ENCODE peak calls at places on chromosomes 6 and 20, in nine cellular contexts. I is A549, M is lower leg skin, K is stomach, H is H1, Y is H54, T is NB4, F is body of pancreas, O is uterus. P is an unnamed sample.

GRCh38 chr6:152273638-152274037 is 363.5 kb downstream of the SYNE1 start:
- DNase-seq in I (no peak), T (no peak), O (no peak), H (no peak), K (no peak), M (no peak), F (peak; percentile 60), Y (no peak), P (no peak)

GRCh38 chr6:137823826-137824501 is 43.1 kb upstream of the TNFAIP3 start:
- DNase-seq in K (peak; percentile 32), M (peak; percentile 75), H (no peak), Y (no peak), T (peak; percentile 63), O (no peak), I (peak; percentile 30), F (peak; percentile 35), P (peak; percentile 31)

GRCh38 chr6:28105286-28105685 is 19.1 kb upstream of the ZSCAN16 start:
- DNase-seq in I (no peak), T (peak; percentile 72), O (no peak), K (no peak), F (no peak), H (no peak), M (no peak), Y (peak; percentile 14), P (peak; percentile 47)

GRCh38 chr20:14406495-14406894 is 69.1 kb upstream of the FLRT3 start:
- DNase-seq in I (peak; percentile 96), M (no peak), H (no peak), K (no peak), O (no peak), Y (no peak), F (no peak), T (no peak), P (no peak)

GRCh38 chr6:152089992-152090391 is 282.5 kb downstream of the ESR1 start:
- DNase-seq in O (peak; percentile 54), H (no peak), Y (no peak), T (no peak), M (peak; percentile 61), F (no peak), I (peak; percentile 2), K (no peak), P (no peak)

GRCh38 chr6:133591330-133591729 is 297.6 kb upstream of the TCF21 start:
- DNase-seq in I (no peak), F (no peak), M (no peak), T (no peak), Y (no peak), K (no peak), O (no peak), H (no peak), P (no peak)

GRCh38 chr20:37327748-37328147 is 18.2 kb upstream of the SRC start:
- DNase-seq in M (peak; percentile 83), T (no peak), I (no peak), H (no peak), Y (no peak), F (peak; percentile 49), O (peak; percentile 93), K (peak; percentile 47), P (no peak)

GRCh38 chr6:151140767-151141166 is 99.0 kb upstream of the AKAP12 start:
- DNase-seq in T (no peak), K (no peak), H (no peak), O (no peak), I (no peak), F (no peak), M (no peak), Y (no peak), P (no peak)

GRCh38 chr6:5457036-5457435 is 195.7 kb downstream of the FARS2 start:
- DNase-seq in H (no peak), I (peak; percentile 38), T (no peak), O (no peak), F (peak; percentile 29), M (no peak), Y (peak; percentile 68), K (no peak), P (no peak)

GRCh38 chr6:19839788-19840187 is 2.6 kb downstream of the ID4 start:
- DNase-seq in M (no peak), F (no peak), I (no peak), H (no peak), O (no peak), T (no peak), Y (no peak), K (no peak), P (no peak)

GRCh38 chr6:19836799-19837510 is at the start of gene ID4:
- DNase-seq in M (peak; percentile 93), K (peak; percentile 89), O (peak; percentile 93), T (no peak), H (peak; percentile 88), I (peak; percentile 80), Y (peak; percentile 35), F (peak; percentile 96), P (no peak)

GRCh38 chr6:19839237-19839546 is 2.0 kb downstream of the ID4 start:
- DNase-seq in H (no peak), K (no peak), T (no peak), I (no peak), Y (no peak), F (no peak), M (no peak), O (no peak), P (no peak)

GRCh38 chr6:19837511-19838441 is 606 bp downstream of the ID4 start:
- DNase-seq in H (no peak), I (peak; percentile 17), T (no peak), O (peak; percentile 28), M (no peak), F (peak; percentile 60), K (peak; percentile 39), Y (no peak), P (no peak)

DNA sequence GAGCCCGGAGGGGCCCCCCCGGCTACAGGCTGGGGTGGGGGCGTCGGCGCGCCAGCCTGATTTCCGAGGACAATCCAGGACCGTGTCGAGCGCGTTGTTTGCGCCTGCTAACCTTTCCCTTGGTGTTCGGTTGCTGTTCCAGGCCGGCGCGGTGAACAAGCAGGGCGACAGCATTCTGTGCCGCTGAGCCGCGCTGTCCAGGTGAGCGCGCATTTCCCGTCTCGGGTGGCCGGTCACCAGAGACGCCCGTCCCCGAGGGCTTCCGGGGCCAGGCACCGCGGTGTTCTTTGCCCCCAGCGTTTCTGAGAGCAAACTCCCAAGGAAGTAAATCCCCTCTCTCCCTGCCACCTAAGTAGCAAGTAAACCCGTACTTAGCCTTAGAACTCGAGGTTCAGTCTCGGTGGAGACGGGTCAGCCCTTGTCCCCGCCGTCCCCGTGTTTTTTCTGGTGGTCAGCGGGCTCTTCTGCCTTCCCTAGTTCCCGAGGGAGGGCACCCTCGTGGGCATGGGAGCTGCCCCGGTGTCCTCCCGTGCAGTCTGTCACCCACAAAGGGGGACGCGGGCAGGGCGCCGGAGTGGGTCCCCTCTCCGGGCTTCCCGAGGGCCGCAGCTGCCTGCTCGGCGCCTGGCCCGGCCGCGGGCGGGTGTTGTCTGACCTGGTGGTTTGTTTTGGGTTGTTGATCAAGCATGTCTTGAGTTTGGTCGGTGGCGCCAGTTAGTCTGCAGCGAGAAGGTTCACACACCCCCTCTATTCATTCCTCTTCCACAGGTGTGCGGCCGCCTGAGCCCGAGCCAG is 1.5 kb downstream of the ID4 start:
- DNase-seq in M (peak; percentile 37), I (peak; percentile 27), T (no peak), O (peak; percentile 21), K (peak; percentile 74), F (peak; percentile 76), Y (no peak), H (peak; percentile 58), P (no peak)
- TF ChIP-seq POLR2A in M (no peak), I (no peak), T (no peak), O (no peak), K (no peak), F (no peak), Y (no peak), H (no peak), P (no peak)

GRCh38 chr6:52361945-52362442 is at the start of gene PAQR8:
- DNase-seq in O (peak; percentile 82), Y (peak; percentile 95), H (no peak), I (peak; percentile 24), F (peak; percentile 67), T (peak; percentile 87), K (peak; percentile 74), M (peak; percentile 29), P (peak; percentile 65)
- TF ChIP-seq POLR2A in O (peak; percentile 45), Y (peak; percentile 80), H (no peak), I (peak; percentile 66), F (peak; percentile 22), T (peak; percentile 52), K (no peak), M (no peak), P (peak; percentile 48)

GRCh38 chr20:3767434-3768341 is at the start of gene ADISSP:
- DNase-seq in Y (peak; percentile 99), M (peak; percentile 97), O (peak; percentile 99), T (no peak), H (peak; percentile 97), F (peak; percentile 99), I (peak; percentile 99), K (peak; percentile 99), P (peak; percentile 99)
- TF ChIP-seq POLR2A in Y (peak; percentile 82), M (no peak), O (peak; percentile 47), T (peak; percentile 84), H (no peak), F (peak; percentile 47), I (peak; percentile 94), K (no peak), P (peak; percentile 80)

DNA sequence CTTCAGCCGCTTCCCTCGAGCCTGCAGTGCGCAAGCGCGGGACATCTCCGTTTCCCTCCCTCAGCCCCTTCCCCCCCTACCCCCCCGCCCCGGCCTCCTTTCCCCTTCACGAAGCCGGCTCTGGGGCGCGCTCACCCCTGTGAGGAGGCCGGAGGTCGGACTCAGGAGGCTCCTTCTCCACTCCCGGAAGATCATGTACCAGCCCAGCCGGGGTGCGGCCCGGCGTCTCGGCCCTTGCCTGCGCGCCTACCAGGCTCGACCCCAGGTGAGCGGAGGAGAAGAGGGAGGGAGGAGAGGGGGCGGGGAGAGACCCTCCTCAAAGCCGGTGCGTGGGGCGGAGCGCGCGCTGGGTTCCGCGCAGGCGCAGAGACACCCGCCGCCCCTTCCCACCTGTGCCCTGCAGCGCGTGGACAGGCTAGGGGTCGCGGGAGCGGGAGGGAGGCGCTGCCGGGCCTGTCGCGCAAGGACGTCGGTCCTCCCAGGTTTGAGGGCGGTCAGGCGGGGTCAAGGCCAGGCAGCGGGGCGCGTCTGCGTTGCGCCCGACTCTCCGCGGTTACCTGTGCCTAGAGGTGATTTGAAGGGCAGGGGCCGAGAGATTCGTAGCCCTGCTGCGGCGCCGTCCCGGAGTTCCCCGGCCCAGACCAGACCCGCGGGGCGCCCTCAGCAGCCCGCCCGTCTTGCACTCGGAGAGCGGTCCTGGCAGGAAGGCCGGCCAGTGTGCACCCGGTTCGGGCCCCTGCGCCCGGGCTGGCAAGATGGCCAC is at the start of gene C6orf136:
- DNase-seq in H (no peak), Y (peak; percentile 90), T (peak; percentile 96), M (no peak), K (peak; percentile 80), O (peak; percentile 64), I (peak; percentile 93), F (peak; percentile 80), P (peak; percentile 83)
- TF ChIP-seq POLR2A in H (peak; percentile 38), Y (peak; percentile 34), T (peak; percentile 70), M (no peak), K (no peak), O (no peak), I (peak; percentile 49), F (peak; percentile 18), P (peak; percentile 50)

GRCh38 chr6:1609662-1610496 is at the start of gene FOXC1:
- DNase-seq in Y (peak; percentile 100), F (peak; percentile 89), K (peak; percentile 85), T (peak; percentile 89), M (peak; percentile 84), H (no peak), I (peak; percentile 86), O (peak; percentile 87), P (peak; percentile 60)
- TF ChIP-seq POLR2A in Y (peak; percentile 20), F (peak; percentile 54), K (no peak), T (peak; percentile 29), M (no peak), H (no peak), I (peak; percentile 55), O (peak; percentile 85), P (no peak)

P was measured in erythroblast.